ENCODE peak calls at places on chromosomes 3 and 15, in four cellular contexts. S is CD8-positive, alpha-beta T cell; D is fibroblast of pulmonary artery; K is WTC11. F is an unnamed sample.

GRCh38 chr3:158847466-158847849 is 45.6 kb downstream of the MFSD1 start:
- DNase-seq in S (no peak), D (peak; percentile 3), K (no peak), F (no peak)

GRCh38 chr3:127015282-127016042 is 32.5 kb downstream of the PLXNA1 start:
- DNase-seq in S (no peak), D (no peak), K (no peak), F (no peak)

GRCh38 chr3:130084581-130084980 is 3.0 kb downstream of the ALG1L2 start:
- DNase-seq in S (no peak), D (no peak), K (no peak), F (no peak)

GRCh38 chr3:40841131-40841530 is 316.4 kb downstream of the ZNF621 start:
- DNase-seq in S (no peak), D (no peak), K (no peak), F (no peak)

GRCh38 chr15:67181221-67181639 is 73.2 kb downstream of the AAGAB start:
- DNase-seq in S (no peak), D (no peak), K (no peak), F (no peak)

GRCh38 chr3:71107926-71108325 is 475.6 kb downstream of the FOXP1 start:
- DNase-seq in S (no peak), D (peak; percentile 46), K (no peak), F (no peak)

GRCh38 chr15:58269455-58270414 is 131.6 kb downstream of the AQP9 start:
- DNase-seq in S (peak; percentile 53), D (peak; percentile 81), K (peak; percentile 44), F (no peak)

GRCh38 chr15:78696436-78696835 is 55.4 kb upstream of the CHRNB4 start:
- DNase-seq in S (no peak), D (no peak), K (no peak), F (no peak)

GRCh38 chr3:141243295-141243707 is 11.7 kb downstream of the PXYLP1 start:
- DNase-seq in S (peak; percentile 79), D (peak; percentile 66), K (no peak), F (no peak)

GRCh38 chr3:71208273-71209095 is 375.0 kb downstream of the FOXP1 start:
- DNase-seq in S (no peak), D (peak; percentile 22), K (no peak), F (no peak)

GRCh38 chr3:193951859-193952258 is 184.1 kb upstream of the HES1 start:
- DNase-seq in S (no peak), D (no peak), K (no peak), F (no peak)

GRCh38 chr3:54830658-54831057 is 97.2 kb downstream of the LRTM1 start:
- DNase-seq in S (no peak), D (peak; percentile 18), K (peak; percentile 64), F (no peak)

GRCh38 chr3:27080126-27080525 is 289.1 kb downstream of the NEK10 start:
- DNase-seq in S (no peak), D (no peak), K (no peak), F (no peak)

GRCh38 chr3:195803309-195803908 is 8.3 kb downstream of the MUC4 start:
- DNase-seq in S (no peak), D (no peak), K (no peak), F (peak; percentile 46)

GRCh38 chr3:195805181-195805580 is 6.5 kb downstream of the MUC4 start:
- DNase-seq in S (no peak), D (no peak), K (no peak), F (no peak)

GRCh38 chr3:195801251-195802183 is 10.2 kb downstream of the MUC4 start:
- DNase-seq in S (no peak), D (no peak), K (no peak), F (peak; percentile 12)

GRCh38 chr3:195802261-195802701 is 9.4 kb downstream of the MUC4 start:
- DNase-seq in S (peak; percentile 58), D (no peak), K (no peak), F (peak; percentile 69)

GRCh38 chr3:195802795-195803194 is 8.9 kb downstream of the MUC4 start:
- DNase-seq in S (no peak), D (no peak), K (no peak), F (no peak)
- TF ChIP-seq CTCF in S (no peak), D (no peak), K (no peak), F (no peak)

DNA sequence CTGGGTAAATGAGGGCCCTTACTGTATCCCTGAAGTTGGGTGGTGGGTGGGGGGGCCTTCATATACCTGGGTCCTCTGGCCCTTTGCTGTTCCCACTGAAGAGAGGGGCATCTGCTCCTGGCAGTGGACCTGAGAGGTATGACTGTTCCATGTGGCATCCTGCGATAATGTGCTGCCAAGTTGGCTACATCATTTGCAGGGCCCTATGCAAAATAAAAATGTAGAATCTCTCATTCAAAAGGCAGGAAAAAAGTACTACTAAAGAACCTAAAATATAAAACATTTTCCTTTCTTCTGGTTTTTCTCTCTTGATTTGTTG is 49.2 kb upstream of the RYK start:
- DNase-seq in S (no peak), D (no peak), K (no peak), F (no peak)
- TF ChIP-seq CTCF in S (no peak), D (no peak), K (no peak), F (no peak)

GRCh38 chr3:37986479-37987314 is 3.9 kb upstream of the VILL start:
- DNase-seq in S (no peak), D (no peak), K (no peak), F (no peak)
- TF ChIP-seq CTCF in S (no peak), D (no peak), K (no peak), F (no peak)

DNA sequence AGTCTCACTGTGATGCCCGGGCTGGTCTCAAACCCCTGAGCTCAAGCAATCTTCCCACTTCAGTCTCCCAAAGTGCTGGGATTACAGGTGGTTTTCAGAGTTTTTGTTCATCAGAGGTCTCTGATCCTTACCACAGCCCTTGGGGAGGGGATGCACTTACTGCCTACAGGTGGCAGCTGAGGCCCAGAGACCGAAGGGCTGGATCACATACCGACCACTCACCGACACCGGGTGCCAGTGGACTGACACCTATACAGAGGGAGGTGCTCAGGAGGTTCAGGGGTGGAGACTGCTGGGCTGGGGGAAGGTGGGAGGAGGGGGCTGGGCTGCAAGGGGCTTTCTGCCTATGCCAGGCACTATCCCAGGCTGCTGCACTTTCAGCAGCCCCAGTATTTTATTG is 19.5 kb downstream of the DUSP7 start:
- DNase-seq in S (no peak), D (no peak), K (peak; percentile 56), F (no peak)
- TF ChIP-seq CTCF in S (no peak), D (no peak), K (no peak), F (no peak)

DNA sequence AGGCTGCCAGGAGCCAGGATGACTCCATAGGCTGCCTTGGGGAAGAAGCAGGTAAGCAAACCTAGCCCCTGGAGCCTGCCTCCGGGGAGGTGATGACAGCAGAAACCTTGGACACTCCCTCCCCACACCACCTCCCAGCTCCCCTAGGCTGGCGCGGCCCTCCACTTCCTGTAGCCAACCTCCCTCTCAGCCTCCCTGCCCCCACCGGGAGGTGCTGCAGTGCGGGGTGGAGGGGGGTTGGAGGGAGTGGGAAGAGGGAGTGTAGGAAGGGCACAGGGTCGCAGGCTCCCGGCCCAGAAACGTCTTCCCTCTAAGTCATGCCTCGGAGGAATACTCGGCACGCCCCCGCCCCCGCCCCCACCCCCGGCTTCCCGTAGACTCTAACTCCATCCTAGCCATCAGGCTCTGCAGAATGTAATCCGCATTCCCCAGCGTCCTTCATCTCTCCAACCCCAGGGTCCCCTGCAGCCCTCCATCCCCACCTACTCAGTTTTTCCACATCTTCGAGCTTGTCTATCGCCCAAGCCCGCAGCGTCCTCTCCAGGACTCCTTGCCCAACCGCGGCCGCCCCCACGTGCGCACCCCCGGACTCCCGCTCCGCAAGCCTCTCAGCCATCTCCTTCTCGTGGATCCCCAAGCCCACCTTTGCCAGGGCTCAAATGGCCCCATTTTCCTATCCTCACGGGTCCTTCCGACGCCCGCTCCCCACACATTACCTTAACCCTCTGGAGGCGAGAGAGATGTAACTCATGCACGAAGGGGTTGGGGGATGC is 539 bp downstream of the LPCAT4 start:
- DNase-seq in S (peak; percentile 70), D (peak; percentile 56), K (peak; percentile 85), F (peak; percentile 22)
- TF ChIP-seq CTCF in S (no peak), D (no peak), K (no peak), F (no peak)

GRCh38 chr3:143283432-143284128 is 164.0 kb downstream of the CHST2 start:
- DNase-seq in S (no peak), D (no peak), K (no peak), F (no peak)

GRCh38 chr3:143276592-143276991 is 157.0 kb downstream of the CHST2 start:
- DNase-seq in S (no peak), D (no peak), K (no peak), F (no peak)

GRCh38 chr3:143277531-143277930 is 158.0 kb downstream of the CHST2 start:
- DNase-seq in S (no peak), D (no peak), K (no peak), F (no peak)

GRCh38 chr3:143286392-143287010 is 166.9 kb downstream of the CHST2 start:
- DNase-seq in S (no peak), D (no peak), K (no peak), F (no peak)

GRCh38 chr3:143280984-143281383 is 161.4 kb downstream of the CHST2 start:
- DNase-seq in S (no peak), D (no peak), K (no peak), F (peak; percentile 59)
- TF ChIP-seq CTCF in S (no peak), D (no peak), K (no peak), F (no peak)

DNA sequence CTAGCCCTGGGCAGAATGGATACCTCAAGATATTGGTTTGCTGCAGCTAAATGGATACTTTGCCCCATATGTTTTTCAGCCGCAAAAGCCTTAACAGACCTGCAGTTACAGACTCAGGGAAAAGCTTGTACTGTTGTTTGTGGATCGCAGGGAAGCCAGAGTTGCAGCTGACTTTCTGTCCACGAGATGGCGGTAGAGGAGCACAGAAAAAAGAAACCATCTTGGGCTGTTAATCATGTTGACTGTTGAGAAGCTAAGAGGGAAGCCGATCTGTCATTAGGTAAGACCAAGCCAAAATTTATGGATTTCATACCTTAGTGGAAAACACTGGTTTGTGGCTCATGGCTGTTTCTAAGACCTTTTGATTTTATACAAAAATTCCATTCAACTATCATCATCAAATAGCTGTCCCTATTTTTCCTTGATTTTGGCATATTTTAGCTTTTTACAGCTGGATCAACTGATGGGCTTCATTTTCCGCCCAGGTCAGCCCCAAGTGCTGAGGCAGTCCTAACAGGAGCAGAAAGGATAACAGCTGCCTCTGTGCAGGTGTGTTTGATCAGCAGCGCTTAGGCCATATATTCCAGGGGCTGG is 205.7 kb upstream of the ZPLD1 start:
- DNase-seq in S (peak; percentile 83), D (peak; percentile 86), K (peak; percentile 80), F (peak; percentile 64)
- TF ChIP-seq CTCF in S (peak; percentile 91), D (peak; percentile 97), K (peak; percentile 72), F (peak; percentile 86)